ENCODE peak calls at places on chromosomes 7 and 10, in five cellular contexts. R, B, C, K and T are unnamed samples. For H3K9me3, the result is how much of the 10 kb centered on the place peaks cover.

GRCh38 chr7:44981035-44981706 is 2.4 kb upstream of the MYO1G start:
- DNase-seq in R (no peak), B (no peak), C (no peak), K (no peak), T (no peak)

GRCh38 chr7:69429817-69430501 is 168.3 kb upstream of the AUTS2 start:
- DNase-seq in R (peak), B (peak), C (no peak), K (no peak), T (no peak)

GRCh38 chr10:31578181-31578852 is 259.3 kb downstream of the ZEB1 start:
- DNase-seq in R (no peak), B (no peak), C (no peak), K (no peak), T (no peak)

GRCh38 chr7:99618726-99619125 is 2.0 kb downstream of the ZSCAN25 start:
- DNase-seq in R (no peak), B (no peak), C (no peak), K (no peak), T (no peak)

GRCh38 chr10:30828227-30828626 is 198.7 kb upstream of the LYZL2 start:
- DNase-seq in R (no peak), B (no peak), C (no peak), K (no peak), T (no peak)

GRCh38 chr7:1278543-1278942 is 45.9 kb downstream of the UNCX start:
- DNase-seq in R (no peak), B (no peak), C (no peak), K (no peak), T (no peak)

GRCh38 chr7:94243312-94243711 is 151.4 kb upstream of the COL1A2 start:
- DNase-seq in R (no peak), B (no peak), C (no peak), K (no peak), T (no peak)

GRCh38 chr7:74365320-74366022 is 76.3 kb downstream of the CLIP2 start:
- DNase-seq in R (peak), B (peak), C (no peak), K (peak), T (no peak)

GRCh38 chr7:31326416-31326815 is 14.1 kb downstream of the NEUROD6 start:
- DNase-seq in R (no peak), B (no peak), C (no peak), K (no peak), T (no peak)

GRCh38 chr7:140645166-140645565 is 4.6 kb upstream of the DENND2A start:
- DNase-seq in R (no peak), B (no peak), C (no peak), K (peak), T (no peak)

GRCh38 chr10:70557876-70558275 is 44.7 kb downstream of the PRF1 start:
- DNase-seq in R (no peak), B (no peak), C (no peak), K (no peak), T (no peak)

GRCh38 chr10:33743429-33743857 is 409.0 kb upstream of the NRP1 start:
- DNase-seq in R (no peak), B (no peak), C (no peak), K (no peak), T (no peak)

GRCh38 chr7:1281068-1281467 is 48.4 kb downstream of the UNCX start:
- DNase-seq in R (no peak), B (no peak), C (no peak), K (no peak), T (no peak)

GRCh38 chr10:5293691-5294550 is 70.8 kb upstream of the UCN3 start:
- DNase-seq in R (peak), B (peak), C (no peak), K (peak), T (peak)

GRCh38 chr10:20893297-20893696 is 3.8 kb downstream of the NEBL start:
- DNase-seq in R (no peak), B (no peak), C (no peak), K (no peak), T (no peak)

GRCh38 chr10:35685402-35685801 is 43.3 kb upstream of the FZD8 start:
- DNase-seq in R (no peak), B (no peak), C (no peak), K (no peak), T (no peak)

GRCh38 chr7:26292768-26293560 is 1.3 kb downstream of the SNX10 start:
- DNase-seq in R (no peak), B (no peak), C (no peak), K (no peak), T (no peak)

GRCh38 chr7:1448958-1449357 is 10.3 kb downstream of the MICALL2 start:
- DNase-seq in R (no peak), B (no peak), C (no peak), K (no peak), T (no peak)

GRCh38 chr10:452512-453504 is 236.7 kb downstream of the DIP2C start:
- DNase-seq in R (no peak), B (no peak), C (no peak), K (no peak), T (no peak)

GRCh38 chr10:21754410-21755011 is 220.5 kb downstream of the MLLT10 start:
- DNase-seq in R (no peak), B (no peak), C (no peak), K (no peak), T (no peak)

GRCh38 chr7:2837476-2837875 is 6.6 kb downstream of the GNA12 start:
- DNase-seq in R (no peak), B (no peak), C (no peak), K (no peak), T (no peak)

GRCh38 chr10:121804460-121804859 is 123.4 kb downstream of the ATE1 start:
- DNase-seq in R (no peak), B (no peak), C (no peak), K (no peak), T (no peak)

GRCh38 chr10:21638681-21639080 is 104.6 kb downstream of the MLLT10 start:
- DNase-seq in R (no peak), B (no peak), C (no peak), K (no peak), T (no peak)

GRCh38 chr7:16803881-16804673 is 722 bp downstream of the AGR2 start:
- DNase-seq in R (no peak), B (no peak), C (no peak), K (no peak), T (no peak)

GRCh38 chr7:88042157-88042556 is 108.1 kb downstream of the ADAM22 start:
- DNase-seq in R (no peak), B (no peak), C (no peak), K (no peak), T (no peak)

GRCh38 chr10:51075802-51076201 is 1.5 kb downstream of the PRKG1 start:
- DNase-seq in R (no peak), B (no peak), C (no peak), K (no peak), T (no peak)

GRCh38 chr10:69483988-69484387 is 32.7 kb downstream of the TSPAN15 start:
- DNase-seq in R (no peak), B (no peak), C (no peak), K (no peak), T (no peak)

GRCh38 chr7:80517177-80517804 is 5.4 kb upstream of the GNAT3 start:
- DNase-seq in R (no peak), B (no peak), C (no peak), K (no peak), T (no peak)

GRCh38 chr7:13117103-13117502 is 429.7 kb downstream of the ARL4A start:
- DNase-seq in R (no peak), B (no peak), C (no peak), K (no peak), T (no peak)

GRCh38 chr10:5861269-5862031 is 28.2 kb downstream of the ANKRD16 start:
- DNase-seq in R (no peak), B (no peak), C (no peak), K (no peak), T (no peak)

DNA sequence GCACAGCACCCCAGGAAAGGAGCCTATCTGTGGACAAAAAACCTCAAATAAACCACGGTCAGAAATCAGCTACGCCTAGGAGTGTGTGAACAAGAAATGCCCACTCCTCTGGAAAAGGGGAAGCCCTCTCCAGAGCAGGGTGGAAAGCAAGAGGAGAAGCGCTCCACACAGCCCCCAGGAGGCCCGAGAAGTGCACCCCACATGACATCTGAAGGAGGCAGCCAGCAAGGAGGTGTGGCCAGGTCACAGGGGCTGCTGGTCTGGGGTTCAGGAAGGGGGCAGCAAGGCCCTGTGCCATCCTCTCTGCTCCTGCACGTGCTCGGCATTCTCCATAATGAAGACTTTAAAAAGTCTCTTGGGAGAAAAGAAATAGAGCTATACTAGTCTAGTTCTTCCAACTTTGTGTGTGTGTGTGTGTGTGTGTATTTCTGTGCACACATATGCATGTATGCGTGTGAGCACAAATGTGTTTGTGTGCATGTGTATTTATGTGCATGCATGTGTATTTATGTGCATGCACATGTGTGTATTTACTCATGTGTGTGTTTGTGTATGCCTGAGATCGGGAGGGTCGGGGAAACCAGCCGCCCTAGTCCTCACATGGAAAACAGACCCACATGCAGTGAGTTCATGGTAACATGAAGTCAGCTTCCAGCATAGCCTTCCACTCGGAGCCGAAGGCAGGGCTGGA is 76.4 kb downstream of the TNS3 start:
- DNase-seq in R (no peak), B (no peak), C (no peak), K (no peak), T (no peak)
- H3K9me3 ChIP-seq in R (under half), B (under half), C (under half), K (under half), T (under half)

GRCh38 chr7:19754521-19755116 is 18.8 kb downstream of the TMEM196 start:
- DNase-seq in R (no peak), B (no peak), C (no peak), K (peak), T (no peak)

GRCh38 chr7:19747740-19748339 is 25.6 kb downstream of the TMEM196 start:
- DNase-seq in R (no peak), B (no peak), C (no peak), K (peak), T (no peak)

GRCh38 chr7:19749658-19750057 is 23.8 kb downstream of the TMEM196 start:
- DNase-seq in R (no peak), B (no peak), C (no peak), K (no peak), T (no peak)

DNA sequence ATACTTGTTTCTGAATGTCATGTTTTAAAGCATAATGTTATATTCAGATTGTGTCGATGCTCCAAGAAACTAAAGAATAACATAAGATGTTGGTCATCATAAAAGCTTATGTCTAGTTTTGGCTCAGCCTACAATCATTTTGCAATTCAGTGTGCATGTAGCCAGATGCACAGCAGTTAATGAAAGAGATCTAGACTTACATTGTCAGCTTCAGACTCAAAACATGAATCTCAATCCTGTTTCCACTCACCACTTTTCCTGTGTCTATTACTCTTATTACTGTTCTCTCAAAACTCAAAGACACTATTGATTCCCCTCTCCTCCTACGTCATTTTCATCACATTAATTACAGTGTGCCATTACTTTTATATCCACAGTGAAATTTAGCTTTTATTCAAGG is 21.4 kb downstream of the TMEM196 start:
- DNase-seq in R (no peak), B (no peak), C (no peak), K (no peak), T (no peak)
- H3K9me3 ChIP-seq in R (under half), B (under half), C (under half), K (under half), T (under half)

DNA sequence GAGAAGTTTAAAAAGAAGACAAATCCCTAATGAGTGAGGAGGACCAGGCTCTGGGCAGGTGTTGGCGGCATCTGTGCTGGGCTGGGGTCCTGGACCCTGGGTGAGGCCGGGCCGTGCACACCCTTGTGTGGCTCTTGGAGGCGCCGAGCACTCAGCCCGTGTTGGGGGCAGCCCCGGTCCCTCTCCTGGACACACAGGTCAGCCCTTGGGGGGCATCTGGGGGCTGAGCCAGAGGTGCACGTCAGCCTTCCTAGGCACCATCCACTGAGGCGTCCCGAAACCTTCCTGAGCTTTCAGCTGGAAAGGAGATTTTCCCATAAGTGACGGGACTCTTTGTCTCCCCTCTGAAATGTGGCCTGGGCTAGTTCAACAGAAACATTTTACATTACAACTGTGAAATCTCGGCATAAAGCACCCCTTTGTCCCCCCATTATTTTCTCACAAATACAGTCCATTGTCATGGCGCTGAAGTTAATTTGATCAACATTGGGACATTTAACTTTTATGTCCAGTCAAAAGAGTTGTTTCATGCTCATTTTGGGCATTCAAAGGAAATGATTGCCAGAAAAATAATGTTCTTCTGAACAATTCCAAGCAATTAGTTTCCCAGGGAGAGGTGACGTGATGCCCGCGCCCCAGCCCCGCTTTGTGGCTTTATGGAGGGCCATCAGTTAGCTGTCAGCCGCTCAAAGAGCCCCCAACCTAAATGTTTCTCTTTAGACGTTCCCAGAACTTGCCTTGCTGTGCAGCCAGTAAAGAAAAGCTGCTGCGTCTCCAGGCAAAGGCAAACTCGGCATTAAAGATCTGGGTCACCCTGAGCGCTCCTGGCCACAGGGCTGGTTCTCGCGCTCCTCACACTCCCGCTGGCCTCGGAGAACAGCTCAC is 70.8 kb downstream of the NKX6-2 start:
- DNase-seq in R (no peak), B (no peak), C (peak), K (no peak), T (peak)
- H3K9me3 ChIP-seq in R (under half), B (under half), C (under half), K (under half), T (under half)

DNA sequence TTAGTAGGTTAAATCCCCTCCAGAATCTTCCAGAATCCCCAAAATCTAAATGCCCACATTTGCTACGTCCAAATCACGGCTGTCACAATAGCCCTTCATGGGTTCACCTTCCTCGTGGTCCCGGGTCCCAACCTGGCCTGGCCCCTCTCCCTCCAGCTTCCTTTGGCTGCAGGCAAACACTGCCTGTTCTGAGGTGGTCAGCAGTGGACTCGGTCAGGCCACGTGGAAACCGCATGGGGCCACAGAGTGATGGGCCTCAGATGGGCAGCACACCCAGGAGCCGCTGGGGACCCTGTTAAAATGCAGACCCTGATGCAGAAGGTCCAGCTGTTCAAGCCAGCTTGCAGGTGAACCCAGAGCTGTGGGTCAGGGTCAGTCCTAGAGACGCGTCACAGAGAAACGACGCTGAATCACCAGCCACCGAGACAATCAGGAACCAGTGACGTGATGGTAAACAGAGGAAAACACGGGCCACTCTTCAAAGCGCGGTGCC is 588.6 kb downstream of the DNAJB6 start:
- DNase-seq in R (no peak), B (no peak), C (no peak), K (no peak), T (no peak)
- H3K9me3 ChIP-seq in R (under half), B (under half), C (under half), K (under half), T (under half)

DNA sequence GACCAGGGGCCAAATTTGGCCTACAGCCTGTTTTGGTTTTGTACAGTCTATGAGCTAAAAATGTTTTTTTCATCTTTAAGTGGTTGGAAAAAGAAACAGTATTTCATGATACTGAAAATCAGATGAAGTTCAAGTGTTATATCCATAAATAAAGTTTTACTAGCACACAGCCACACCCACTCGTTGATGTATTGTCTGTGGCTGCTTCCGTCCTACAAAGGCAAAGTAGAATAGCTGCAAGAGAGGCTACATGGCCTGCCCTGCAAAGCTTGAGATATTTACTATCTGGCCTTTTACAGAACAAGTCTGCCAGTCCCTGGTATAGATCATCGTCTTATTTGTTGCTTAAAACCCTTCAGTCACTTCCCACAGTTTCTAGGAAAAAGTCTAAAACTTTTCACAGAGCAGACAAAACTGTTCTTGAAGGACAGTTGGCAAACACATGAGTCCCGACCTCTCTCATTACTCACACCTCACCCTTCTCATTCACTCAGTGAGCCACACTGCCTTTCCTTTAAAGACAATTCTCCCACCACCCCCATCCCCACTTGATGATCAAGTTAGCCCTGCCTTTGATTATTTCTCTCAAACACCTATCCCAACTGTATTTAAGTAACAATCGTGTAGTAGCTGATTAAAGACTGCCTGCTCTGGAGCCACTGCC is 9.9 kb downstream of the RHEB start:
- DNase-seq in R (no peak), B (no peak), C (no peak), K (no peak), T (no peak)
- H3K9me3 ChIP-seq in R (under half), B (under half), C (under half), K (under half), T (under half)

DNA sequence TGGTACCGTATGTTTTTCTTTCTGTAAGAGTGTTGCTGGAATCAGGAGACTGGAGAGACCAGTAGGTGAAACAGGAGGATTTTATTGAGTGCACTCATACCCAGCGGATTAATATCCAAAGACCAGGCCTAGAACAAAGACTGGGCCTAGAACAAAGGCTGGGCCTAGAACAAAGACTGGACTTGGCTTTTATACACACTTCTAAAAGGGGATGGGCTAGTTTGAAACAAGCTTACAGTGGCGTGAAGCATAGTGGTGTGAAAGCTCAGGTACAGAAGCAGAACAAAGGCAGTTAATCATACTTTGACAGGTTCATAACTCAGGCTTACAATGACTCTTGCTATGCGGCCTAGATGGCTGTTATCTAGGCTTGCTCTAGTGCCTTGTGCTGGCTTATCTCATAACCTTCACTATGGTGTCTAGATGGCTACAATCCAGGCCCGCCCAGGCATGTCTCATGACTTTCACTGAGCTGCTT is 67.7 kb downstream of the TRIM24 start:
- DNase-seq in R (no peak), B (peak), C (no peak), K (peak), T (no peak)
- H3K9me3 ChIP-seq in R (under half), B (under half), C (under half), K (under half), T (under half)

DNA sequence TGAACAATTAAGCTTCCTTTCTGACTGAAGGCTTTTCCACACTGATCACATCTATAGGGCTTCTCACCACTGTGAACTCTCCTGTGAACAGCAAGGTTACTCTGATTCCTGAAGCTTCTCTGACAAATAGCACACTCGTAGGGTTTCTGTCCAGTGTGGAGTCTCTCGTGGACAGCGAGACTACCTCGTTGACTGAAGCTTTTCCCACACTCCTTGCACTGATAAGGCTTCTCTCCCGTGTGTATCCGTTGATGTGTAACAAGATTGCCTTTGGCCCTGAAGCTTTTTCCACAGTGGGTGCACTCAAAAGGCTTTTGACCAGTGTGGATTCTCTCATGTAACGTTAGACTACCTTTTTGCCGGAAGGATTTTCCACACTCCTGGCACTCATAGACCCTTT is 4.4 kb downstream of the ZNF32 start:
- DNase-seq in R (no peak), B (no peak), C (no peak), K (no peak), T (no peak)
- H3K9me3 ChIP-seq in R (under half), B (half or more), C (under half), K (under half), T (under half)